ENCODE peak calls at places on chromosome 1, in eight cellular contexts. X is choroid plexus epithelial cell, Z is GM12865, T is RWPE1, J is ovary, A is OCI-LY7, F is glutamatergic neuron, C is upper lobe of left lung. Y is an unnamed sample.

GRCh38 chr1:147292012-147292411 is 49.5 kb downstream of the CHD1L start:
- DNase-seq in X (peak; percentile 85), Z (no peak), T (peak; percentile 45), J (no peak), A (no peak), F (no peak), C (no peak), Y (peak; percentile 55)

GRCh38 chr1:113256348-113256729 is 134.0 kb upstream of the MAGI3 start:
- DNase-seq in X (no peak), Z (no peak), T (no peak), J (no peak), A (no peak), F (no peak), C (no peak), Y (no peak)

GRCh38 chr1:212353181-212353580 is 61.5 kb downstream of the PACC1 start:
- DNase-seq in X (no peak), Z (no peak), T (no peak), J (no peak), A (no peak), F (no peak), C (no peak), Y (peak; percentile 39)

GRCh38 chr1:8004803-8005573 is 21.1 kb downstream of the ERRFI1 start:
- DNase-seq in X (peak; percentile 99), Z (no peak), T (peak; percentile 89), J (peak; percentile 86), A (no peak), F (no peak), C (peak; percentile 79), Y (peak; percentile 99)

GRCh38 chr1:9009438-9010366 is 16.5 kb downstream of the SLC2A7 start:
- DNase-seq in X (peak; percentile 57), Z (peak; percentile 72), T (no peak), J (peak; percentile 41), A (peak; percentile 87), F (peak; percentile 50), C (peak; percentile 36), Y (peak; percentile 28)

GRCh38 chr1:19438552-19439196 is 46.7 kb downstream of the CAPZB start:
- DNase-seq in X (no peak), Z (no peak), T (no peak), J (peak; percentile 57), A (no peak), F (no peak), C (no peak), Y (peak; percentile 11)

GRCh38 chr1:77540501-77541161 is 141.8 kb downstream of the ZZZ3 start:
- DNase-seq in X (peak; percentile 85), Z (peak; percentile 50), T (peak; percentile 50), J (no peak), A (no peak), F (no peak), C (no peak), Y (peak; percentile 88)

GRCh38 chr1:16334655-16335340 is 17.5 kb downstream of the FBXO42 start:
- DNase-seq in X (no peak), Z (no peak), T (no peak), J (no peak), A (no peak), F (no peak), C (no peak), Y (no peak)

GRCh38 chr1:151494741-151495281 is 16.4 kb upstream of the CGN start:
- DNase-seq in X (peak; percentile 69), Z (peak; percentile 37), T (peak; percentile 88), J (no peak), A (no peak), F (no peak), C (peak; percentile 32), Y (peak; percentile 82)

GRCh38 chr1:6860401-6860800 is 75.1 kb downstream of the CAMTA1 start:
- DNase-seq in X (peak; percentile 62), Z (no peak), T (no peak), J (no peak), A (no peak), F (no peak), C (no peak), Y (peak; percentile 57)

GRCh38 chr1:110548381-110548780 is 29.4 kb upstream of the KCNA10 start:
- DNase-seq in X (peak; percentile 50), Z (peak; percentile 31), T (peak; percentile 21), J (no peak), A (peak; percentile 26), F (peak; percentile 65), C (no peak), Y (peak; percentile 16)

GRCh38 chr1:157240495-157241184 is 102.4 kb upstream of the ETV3 start:
- DNase-seq in X (no peak), Z (no peak), T (no peak), J (no peak), A (no peak), F (no peak), C (peak; percentile 94), Y (no peak)

DNA sequence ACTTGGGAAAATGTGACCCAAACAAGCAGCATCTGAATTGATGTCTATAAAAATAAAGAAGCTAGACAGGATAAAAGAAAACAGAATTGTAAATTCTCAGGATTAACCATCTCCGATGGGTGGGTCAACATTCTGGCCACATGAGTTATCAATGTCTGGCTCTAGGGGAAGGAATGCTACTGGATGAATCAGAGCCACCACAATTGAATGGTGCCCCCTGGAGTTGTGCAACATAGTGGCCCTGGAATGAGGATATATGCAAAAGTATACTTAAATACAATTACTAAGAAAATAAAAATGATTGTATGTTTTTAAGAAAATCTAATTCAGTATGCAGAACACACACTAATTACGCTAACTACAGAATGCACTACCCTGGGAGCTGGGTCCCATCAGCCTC is 185.6 kb downstream of the TGFBR3 start:
- DNase-seq in X (peak; percentile 21), Z (no peak), T (no peak), J (no peak), A (no peak), F (no peak), C (no peak), Y (peak; percentile 10)
- TF ChIP-seq CTCF in X (peak; percentile 27), Z (no peak), T (no peak), J (no peak), A (no peak), F (no peak), C (no peak), Y (no peak)

GRCh38 chr1:37478451-37478871 is 4.1 kb downstream of the ZC3H12A start:
- DNase-seq in X (peak; percentile 54), Z (peak; percentile 46), T (peak; percentile 39), J (no peak), A (no peak), F (no peak), C (no peak), Y (peak; percentile 66)
- TF ChIP-seq CTCF in X (no peak), Z (peak; percentile 6), T (peak; percentile 13), J (no peak), A (no peak), F (no peak), C (no peak), Y (no peak)

DNA sequence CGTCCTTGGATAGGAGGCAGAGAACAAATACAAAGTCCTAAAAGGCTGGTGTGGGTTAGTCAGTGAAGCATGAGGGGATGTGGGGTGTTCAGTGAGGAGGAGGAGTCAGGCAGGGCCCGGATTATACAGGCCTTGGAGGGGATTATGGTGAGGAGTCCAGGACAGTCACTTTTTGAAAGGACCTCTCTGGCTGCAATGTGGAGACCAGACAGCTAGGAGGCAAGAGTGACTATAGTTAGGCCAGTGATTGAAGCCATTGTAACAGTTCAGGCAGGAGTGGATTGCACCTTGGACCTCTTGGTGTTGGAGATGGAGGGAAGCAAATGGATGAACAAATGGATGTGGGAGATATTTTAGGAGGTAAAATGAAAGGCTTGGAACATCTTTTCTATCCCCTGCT is 115.8 kb downstream of the C1orf94 start:
- DNase-seq in X (no peak), Z (no peak), T (no peak), J (no peak), A (no peak), F (no peak), C (no peak), Y (no peak)
- TF ChIP-seq CTCF in X (no peak), Z (peak; percentile 21), T (no peak), J (no peak), A (no peak), F (no peak), C (no peak), Y (no peak)

GRCh38 chr1:235516862-235517446 is 12.7 kb upstream of the B3GALNT2 start:
- DNase-seq in X (no peak), Z (peak; percentile 55), T (no peak), J (no peak), A (no peak), F (no peak), C (no peak), Y (no peak)

GRCh38 chr1:235507623-235508022 is 3.4 kb upstream of the B3GALNT2 start:
- DNase-seq in X (no peak), Z (no peak), T (no peak), J (no peak), A (no peak), F (no peak), C (no peak), Y (no peak)

GRCh38 chr1:235513495-235514366 is 9.5 kb upstream of the B3GALNT2 start:
- DNase-seq in X (peak; percentile 85), Z (peak; percentile 71), T (no peak), J (no peak), A (peak; percentile 65), F (no peak), C (no peak), Y (peak; percentile 94)

GRCh38 chr1:235515844-235516512 is 11.7 kb upstream of the B3GALNT2 start:
- DNase-seq in X (no peak), Z (no peak), T (no peak), J (no peak), A (no peak), F (no peak), C (no peak), Y (no peak)

DNA sequence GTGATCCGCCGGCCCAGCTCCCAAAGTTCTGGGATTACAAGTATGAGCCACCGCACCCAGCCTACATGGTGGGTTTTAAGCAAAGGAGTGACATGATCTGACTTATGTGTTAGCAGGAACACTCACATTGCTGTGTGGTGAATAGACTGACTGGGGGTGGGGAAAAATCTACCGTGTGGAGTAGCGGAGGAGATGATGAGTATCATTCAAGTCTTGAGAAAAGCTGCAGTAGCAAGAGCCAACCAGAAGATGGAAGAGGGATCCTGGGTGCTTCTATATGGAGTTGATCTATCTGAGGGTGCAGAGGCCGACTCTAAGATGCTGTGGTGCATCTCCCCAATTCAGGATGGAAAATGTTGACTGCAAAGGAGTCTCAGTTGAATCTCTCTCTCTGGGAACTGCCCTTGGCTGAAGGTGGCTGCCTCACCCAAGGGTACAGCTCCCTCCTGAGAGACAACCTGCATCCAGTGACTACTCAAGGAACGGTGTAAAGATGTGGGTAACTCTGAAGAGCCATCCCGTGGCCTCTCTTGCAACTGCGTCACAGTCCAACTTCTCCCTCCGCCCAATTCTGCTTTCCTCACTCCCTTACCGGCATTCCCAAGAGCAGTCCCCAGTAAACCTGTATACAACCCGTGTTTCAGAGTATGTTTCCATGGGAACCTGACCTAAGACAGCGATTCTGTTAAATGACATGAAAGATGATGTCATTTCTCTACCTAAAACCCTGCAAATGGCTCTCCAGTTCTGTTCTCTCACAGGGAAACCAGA is 7.4 kb upstream of the B3GALNT2 start:
- DNase-seq in X (peak; percentile 45), Z (no peak), T (no peak), J (no peak), A (no peak), F (no peak), C (no peak), Y (no peak)
- TF ChIP-seq CTCF in X (peak; percentile 22), Z (no peak), T (no peak), J (no peak), A (no peak), F (no peak), C (no peak), Y (peak; percentile 10)

GRCh38 chr1:173005196-173005864 is 45.4 kb downstream of the TNFSF18 start:
- DNase-seq in X (peak; percentile 48), Z (no peak), T (no peak), J (no peak), A (no peak), F (no peak), C (no peak), Y (peak; percentile 11)
- TF ChIP-seq CTCF in X (peak; percentile 43), Z (no peak), T (no peak), J (no peak), A (peak; percentile 34), F (no peak), C (no peak), Y (peak; percentile 18)

Y was measured in MCF 10A.